ENCODE peak calls at places on chromosomes 7 and 10, in four cellular contexts. Y is cardiac muscle cell, O is prostate gland, B is mesenchymal stem cell. P is an unnamed sample.

GRCh38 chr10:133442191-133442966 is 11.4 kb upstream of the SCART1 start:
- DNase-seq in Y (no peak), O (no peak), B (no peak), P (no peak)

GRCh38 chr10:34081347-34081743 is 733.8 kb downstream of the PARD3 start:
- DNase-seq in Y (no peak), O (no peak), B (no peak), P (no peak)

GRCh38 chr7:121504478-121504877 is 108.4 kb upstream of the FAM3C start:
- DNase-seq in Y (peak), O (no peak), B (peak), P (peak)

GRCh38 chr10:33843379-33843778 is 508.9 kb upstream of the NRP1 start:
- DNase-seq in Y (no peak), O (no peak), B (no peak), P (no peak)

GRCh38 chr10:987635-987905 is 664 bp upstream of the GTPBP4 start:
- DNase-seq in Y (no peak), O (no peak), B (peak), P (peak)

GRCh38 chr7:113404245-113404644 is 285.9 kb upstream of the SMIM30 start:
- DNase-seq in Y (no peak), O (no peak), B (no peak), P (peak)

GRCh38 chr7:159015081-159015893 is 129.4 kb downstream of the VIPR2 start:
- DNase-seq in Y (no peak), O (peak), B (peak), P (peak)

GRCh38 chr10:68074404-68074774 is 694 bp downstream of the HERC4 start:
- DNase-seq in Y (no peak), O (no peak), B (no peak), P (no peak)

GRCh38 chr7:122988333-122988732 is 7.2 kb downstream of the TAS2R16 start:
- DNase-seq in Y (no peak), O (no peak), B (no peak), P (no peak)

GRCh38 chr10:46048152-46048551 is 2.1 kb upstream of the MSMB start:
- DNase-seq in Y (no peak), O (no peak), B (no peak), P (no peak)

GRCh38 chr10:93436577-93436976 is 45.6 kb downstream of the MYOF start:
- DNase-seq in Y (peak), O (no peak), B (peak), P (peak)

GRCh38 chr10:118342638-118343020 is 505 bp upstream of the FAM204A start:
- DNase-seq in Y (no peak), O (no peak), B (no peak), P (no peak)

GRCh38 chr7:48006866-48007265 is 22.0 kb downstream of the SUN3 start:
- DNase-seq in Y (no peak), O (no peak), B (no peak), P (no peak)

GRCh38 chr7:54880326-54880989 is 121.4 kb upstream of the SEC61G start:
- DNase-seq in Y (no peak), O (no peak), B (no peak), P (no peak)

GRCh38 chr7:156470399-156471320 is 169.9 kb upstream of the RNF32 start:
- DNase-seq in Y (no peak), O (no peak), B (no peak), P (no peak)

GRCh38 chr7:51249991-51250390 is 66.6 kb downstream of the COBL start:
- DNase-seq in Y (no peak), O (no peak), B (no peak), P (no peak)

GRCh38 chr7:41878331-41879112 is 175.6 kb upstream of the INHBA start:
- DNase-seq in Y (no peak), O (no peak), B (no peak), P (no peak)

GRCh38 chr7:115066634-115067033 is 144.7 kb downstream of the MDFIC start:
- DNase-seq in Y (no peak), O (no peak), B (no peak), P (no peak)

GRCh38 chr7:73582664-73583202 is 4.4 kb upstream of the TBL2 start:
- DNase-seq in Y (no peak), O (no peak), B (no peak), P (no peak)

GRCh38 chr10:17730667-17731066 is 21.3 kb upstream of the TMEM236 start:
- DNase-seq in Y (peak), O (no peak), B (no peak), P (no peak)